ENCODE peak calls at places on chromosomes 6 and 20, in nine cellular contexts. One of them, this sample, is unnamed.

GRCh38 chr6:13436691-13437568 is 50.5 kb downstream of the GFOD1 start:
- DNase-seq in prostate gland: no peak
- DNase-seq in HepG2: no peak
- DNase-seq in H1: no peak
- DNase-seq in IMR-90: no peak
- DNase-seq in adrenal gland: no peak
- DNase-seq in A549: no peak
- DNase-seq in Peyer's patch: no peak
- DNase-seq in right lobe of liver: no peak
- DNase-seq in this sample: no peak

GRCh38 chr6:139452176-139452876 is 77.9 kb upstream of the CITED2 start:
- DNase-seq in Peyer's patch: no peak
- DNase-seq in HepG2: no peak
- DNase-seq in IMR-90: peak; percentile 50
- DNase-seq in H1: no peak
- DNase-seq in prostate gland: no peak
- DNase-seq in adrenal gland: no peak
- DNase-seq in A549: no peak
- DNase-seq in right lobe of liver: no peak
- DNase-seq in this sample: no peak

GRCh38 chr6:12012231-12012565 is at the start of gene HIVEP1:
- DNase-seq in H1: no peak
- DNase-seq in HepG2: no peak
- DNase-seq in adrenal gland: no peak
- DNase-seq in A549: no peak
- DNase-seq in IMR-90: no peak
- DNase-seq in right lobe of liver: no peak
- DNase-seq in Peyer's patch: no peak
- DNase-seq in prostate gland: peak; percentile 29
- DNase-seq in this sample: no peak

GRCh38 chr6:154197176-154197850 is 158.3 kb downstream of the OPRM1 start:
- DNase-seq in H1: no peak
- DNase-seq in prostate gland: no peak
- DNase-seq in A549: no peak
- DNase-seq in adrenal gland: no peak
- DNase-seq in IMR-90: peak; percentile 62
- DNase-seq in HepG2: no peak
- DNase-seq in Peyer's patch: no peak
- DNase-seq in right lobe of liver: no peak
- DNase-seq in this sample: no peak

GRCh38 chr6:81758221-81758620 is 5.7 kb upstream of the TENT5A start:
- DNase-seq in prostate gland: no peak
- DNase-seq in A549: no peak
- DNase-seq in IMR-90: no peak
- DNase-seq in Peyer's patch: no peak
- DNase-seq in right lobe of liver: no peak
- DNase-seq in H1: no peak
- DNase-seq in adrenal gland: no peak
- DNase-seq in HepG2: no peak
- DNase-seq in this sample: no peak

GRCh38 chr6:157227202-157228166 is 95.8 kb downstream of the TMEM242 start:
- DNase-seq in prostate gland: no peak
- DNase-seq in IMR-90: no peak
- DNase-seq in Peyer's patch: peak; percentile 45
- DNase-seq in right lobe of liver: no peak
- DNase-seq in adrenal gland: no peak
- DNase-seq in A549: peak; percentile 27
- DNase-seq in H1: no peak
- DNase-seq in HepG2: no peak
- DNase-seq in this sample: no peak

GRCh38 chr6:51953246-51953645 is 134.2 kb downstream of the PKHD1 start:
- DNase-seq in prostate gland: no peak
- DNase-seq in adrenal gland: no peak
- DNase-seq in HepG2: no peak
- DNase-seq in H1: no peak
- DNase-seq in Peyer's patch: no peak
- DNase-seq in right lobe of liver: no peak
- DNase-seq in IMR-90: no peak
- DNase-seq in A549: no peak
- DNase-seq in this sample: no peak

GRCh38 chr6:90350689-90351554 is 54.3 kb upstream of the BACH2 start:
- DNase-seq in right lobe of liver: no peak
- DNase-seq in Peyer's patch: peak; percentile 74
- DNase-seq in IMR-90: peak; percentile 17
- DNase-seq in A549: no peak
- DNase-seq in adrenal gland: no peak
- DNase-seq in HepG2: no peak
- DNase-seq in H1: no peak
- DNase-seq in prostate gland: no peak
- DNase-seq in this sample: no peak

GRCh38 chr6:15825332-15825930 is 162.6 kb upstream of the DTNBP1 start:
- DNase-seq in adrenal gland: no peak
- DNase-seq in prostate gland: no peak
- DNase-seq in H1: no peak
- DNase-seq in right lobe of liver: no peak
- DNase-seq in Peyer's patch: no peak
- DNase-seq in HepG2: no peak
- DNase-seq in A549: no peak
- DNase-seq in IMR-90: no peak
- DNase-seq in this sample: no peak

GRCh38 chr20:49715466-49715865 is 1.8 kb upstream of the B4GALT5 start:
- DNase-seq in HepG2: no peak
- DNase-seq in IMR-90: no peak
- DNase-seq in adrenal gland: no peak
- DNase-seq in right lobe of liver: no peak
- DNase-seq in A549: no peak
- DNase-seq in H1: no peak
- DNase-seq in prostate gland: no peak
- DNase-seq in Peyer's patch: no peak
- DNase-seq in this sample: no peak

GRCh38 chr6:1766663-1767062 is 156.9 kb downstream of the FOXC1 start:
- DNase-seq in A549: no peak
- DNase-seq in prostate gland: no peak
- DNase-seq in HepG2: no peak
- DNase-seq in right lobe of liver: no peak
- DNase-seq in adrenal gland: peak; percentile 35
- DNase-seq in H1: no peak
- DNase-seq in IMR-90: peak; percentile 29
- DNase-seq in Peyer's patch: no peak
- DNase-seq in this sample: peak; percentile 65

GRCh38 chr20:4949833-4950178 is 51.5 kb downstream of the SLC23A2 start:
- DNase-seq in A549: peak; percentile 60
- DNase-seq in H1: no peak
- DNase-seq in adrenal gland: peak; percentile 62
- DNase-seq in Peyer's patch: no peak
- DNase-seq in HepG2: peak; percentile 30
- DNase-seq in IMR-90: peak; percentile 63
- DNase-seq in right lobe of liver: no peak
- DNase-seq in prostate gland: peak; percentile 68
- DNase-seq in this sample: no peak

GRCh38 chr20:52473171-52473570 is 281.6 kb upstream of the ZFP64 start:
- DNase-seq in HepG2: no peak
- DNase-seq in IMR-90: no peak
- DNase-seq in prostate gland: no peak
- DNase-seq in adrenal gland: no peak
- DNase-seq in A549: no peak
- DNase-seq in Peyer's patch: no peak
- DNase-seq in right lobe of liver: no peak
- DNase-seq in H1: no peak
- DNase-seq in this sample: no peak

GRCh38 chr6:116528800-116529199 is 16.7 kb downstream of the TRAPPC3L start:
- DNase-seq in adrenal gland: no peak
- DNase-seq in prostate gland: no peak
- DNase-seq in Peyer's patch: no peak
- DNase-seq in A549: no peak
- DNase-seq in IMR-90: peak; percentile 28
- DNase-seq in H1: no peak
- DNase-seq in right lobe of liver: no peak
- DNase-seq in HepG2: peak; percentile 20
- DNase-seq in this sample: no peak

DNA sequence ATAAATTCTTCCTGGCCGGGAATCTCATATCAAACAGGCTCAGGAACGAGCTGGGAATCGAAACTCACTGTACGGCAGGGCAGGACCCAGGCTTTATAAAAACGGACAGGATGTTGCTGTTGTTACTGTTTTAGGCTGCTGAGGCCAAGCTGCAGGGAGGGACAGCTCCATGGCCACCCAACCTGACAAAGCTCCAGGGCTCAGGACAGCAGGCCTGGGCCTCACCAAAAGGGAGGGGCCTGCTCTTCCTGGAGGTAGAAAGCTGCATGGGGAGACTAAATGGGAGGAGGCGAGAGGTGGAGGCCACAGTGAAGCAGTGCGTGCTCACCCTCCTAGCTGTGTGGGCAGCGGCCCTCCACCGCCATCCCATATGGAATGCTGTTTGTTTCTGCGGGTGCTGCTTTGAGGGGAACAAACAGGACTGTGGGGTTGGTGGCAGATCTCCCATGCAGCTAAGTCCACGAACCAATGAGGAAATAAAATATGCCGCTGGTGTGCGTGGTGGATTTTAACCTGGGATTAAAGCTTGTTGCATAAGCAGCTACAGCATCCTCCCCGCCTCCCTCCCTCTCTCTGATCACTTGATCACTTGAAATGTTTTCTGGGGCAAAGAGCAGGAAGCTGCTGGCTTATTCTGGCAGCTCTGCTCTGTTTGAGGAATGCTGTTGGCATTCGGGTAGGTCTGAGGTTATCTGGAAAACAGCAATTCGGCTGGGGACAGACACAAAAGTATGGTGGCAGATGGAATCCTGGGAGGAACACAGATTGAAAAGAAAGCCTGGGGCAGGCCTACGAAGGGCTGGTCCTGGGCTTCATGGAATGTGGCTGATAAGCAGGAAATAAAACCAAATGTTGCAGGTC is 2.4 kb upstream of the ZMYND8 start:
- DNase-seq in right lobe of liver: peak; percentile 75
- DNase-seq in H1: no peak
- DNase-seq in adrenal gland: peak; percentile 91
- DNase-seq in HepG2: peak; percentile 100
- DNase-seq in prostate gland: peak; percentile 95
- DNase-seq in IMR-90: peak; percentile 90
- DNase-seq in A549: peak; percentile 32
- DNase-seq in Peyer's patch: peak; percentile 91
- DNase-seq in this sample: peak; percentile 86
- TF ChIP-seq POLR2A in right lobe of liver: peak; percentile 91
- TF ChIP-seq POLR2A in H1: no peak
- TF ChIP-seq POLR2A in adrenal gland: peak; percentile 92
- TF ChIP-seq POLR2A in HepG2: peak; percentile 92
- TF ChIP-seq POLR2A in prostate gland: peak; percentile 56
- TF ChIP-seq POLR2A in IMR-90: peak; percentile 6
- TF ChIP-seq POLR2A in A549: peak; percentile 46
- TF ChIP-seq POLR2A in Peyer's patch: peak; percentile 89
- TF ChIP-seq POLR2A in this sample: no peak

GRCh38 chr20:10094566-10095173 is 59.9 kb downstream of the ANKEF1 start:
- DNase-seq in prostate gland: no peak
- DNase-seq in adrenal gland: no peak
- DNase-seq in Peyer's patch: no peak
- DNase-seq in H1: no peak
- DNase-seq in right lobe of liver: no peak
- DNase-seq in HepG2: no peak
- DNase-seq in A549: no peak
- DNase-seq in IMR-90: no peak
- DNase-seq in this sample: no peak
- TF ChIP-seq CTCF in prostate gland: no peak
- TF ChIP-seq CTCF in adrenal gland: no peak
- TF ChIP-seq CTCF in Peyer's patch: no peak
- TF ChIP-seq CTCF in H1: no peak
- TF ChIP-seq CTCF in right lobe of liver: no peak
- TF ChIP-seq CTCF in HepG2: peak; percentile 12
- TF ChIP-seq CTCF in A549: peak; percentile 49
- TF ChIP-seq CTCF in IMR-90: no peak
- TF ChIP-seq CTCF in this sample: no peak

GRCh38 chr6:169101036-169101805 is 152.4 kb downstream of the THBS2 start:
- DNase-seq in A549: no peak
- DNase-seq in right lobe of liver: no peak
- DNase-seq in Peyer's patch: no peak
- DNase-seq in adrenal gland: no peak
- DNase-seq in IMR-90: no peak
- DNase-seq in HepG2: no peak
- DNase-seq in H1: no peak
- DNase-seq in prostate gland: no peak
- DNase-seq in this sample: no peak
- H3K27ac ChIP-seq in A549: no peak overlapping the region
- H3K27ac ChIP-seq in right lobe of liver: no peak overlapping the region
- H3K27ac ChIP-seq in Peyer's patch: no peak overlapping the region
- H3K27ac ChIP-seq in adrenal gland: no peak overlapping the region
- H3K27ac ChIP-seq in IMR-90: no peak overlapping the region
- H3K27ac ChIP-seq in HepG2: no peak overlapping the region
- H3K27ac ChIP-seq in H1: no peak overlapping the region
- H3K27ac ChIP-seq in prostate gland: no peak overlapping the region
- H3K27ac ChIP-seq in this sample: no peak overlapping the region

GRCh38 chr6:43013020-43013842 is 515 bp downstream of the MEA1 start:
- DNase-seq in adrenal gland: no peak
- DNase-seq in IMR-90: peak; percentile 21
- DNase-seq in right lobe of liver: no peak
- DNase-seq in HepG2: no peak
- DNase-seq in H1: no peak
- DNase-seq in prostate gland: no peak
- DNase-seq in A549: no peak
- DNase-seq in Peyer's patch: no peak
- DNase-seq in this sample: no peak
- TF ChIP-seq POLR2A in adrenal gland: no peak
- TF ChIP-seq POLR2A in IMR-90: no peak
- TF ChIP-seq POLR2A in right lobe of liver: no peak
- TF ChIP-seq POLR2A in HepG2: peak; percentile 18
- TF ChIP-seq POLR2A in H1: no peak
- TF ChIP-seq POLR2A in prostate gland: no peak
- TF ChIP-seq POLR2A in A549: no peak
- TF ChIP-seq POLR2A in Peyer's patch: no peak
- TF ChIP-seq POLR2A in this sample: no peak

DNA sequence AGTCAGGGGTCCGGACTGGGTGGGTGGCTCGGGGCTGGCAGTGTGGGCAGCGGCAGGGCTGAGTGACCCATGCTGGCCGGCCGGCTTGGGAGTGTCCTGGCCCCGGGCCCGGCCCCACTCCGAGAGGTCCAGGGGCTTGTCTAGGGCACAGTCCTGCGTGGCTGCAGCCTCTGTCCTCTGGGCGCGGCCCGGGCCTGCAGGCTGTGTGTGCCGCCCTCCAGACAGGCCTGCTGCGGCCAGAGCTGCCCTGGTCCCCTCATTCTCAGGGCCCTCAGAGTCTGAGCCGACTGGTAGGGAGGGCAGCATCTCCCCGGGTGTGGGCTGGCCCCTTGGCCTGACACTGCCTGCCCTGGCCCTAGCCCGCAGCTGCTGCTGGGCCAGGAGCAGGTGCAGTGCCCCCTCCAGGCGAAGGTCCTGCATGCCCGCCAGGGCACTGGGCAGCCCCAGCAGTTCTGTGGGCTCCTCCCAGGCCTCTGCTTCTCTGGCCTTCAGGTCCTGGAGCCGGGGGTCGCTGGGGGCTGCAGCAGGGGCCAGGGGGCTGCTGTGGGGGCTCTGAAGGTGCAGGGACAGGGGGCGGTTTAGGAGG is 6.9 kb upstream of the CABLES2 start:
- DNase-seq in H1: no peak
- DNase-seq in A549: peak; percentile 47
- DNase-seq in IMR-90: no peak
- DNase-seq in adrenal gland: no peak
- DNase-seq in right lobe of liver: no peak
- DNase-seq in HepG2: no peak
- DNase-seq in prostate gland: no peak
- DNase-seq in Peyer's patch: peak; percentile 72
- DNase-seq in this sample: no peak
- TF ChIP-seq CTCF in H1: peak; percentile 66
- TF ChIP-seq CTCF in A549: peak; percentile 26
- TF ChIP-seq CTCF in IMR-90: peak; percentile 11
- TF ChIP-seq CTCF in adrenal gland: no peak
- TF ChIP-seq CTCF in right lobe of liver: no peak
- TF ChIP-seq CTCF in HepG2: peak; percentile 70
- TF ChIP-seq CTCF in prostate gland: no peak
- TF ChIP-seq CTCF in Peyer's patch: peak; percentile 47
- TF ChIP-seq CTCF in this sample: no peak